ENCODE peak calls at places on chromosome 10, in ten cellular contexts. E, U, D, F, I, A, O, H, R and Z are unnamed samples.

GRCh38 chr10:117464176-117464575 is 78.4 kb upstream of the EMX2 start:
- DNase-seq in O (no peak), H (no peak), A (no peak), F (no peak), E (no peak), I (no peak), R (no peak), D (no peak), U (peak; percentile 32), Z (no peak)

GRCh38 chr10:38007551-38007950 is 2.9 kb upstream of the ZNF33A start:
- DNase-seq in I (no peak), U (no peak), O (no peak), F (no peak), E (no peak), R (no peak), D (no peak), H (no peak), A (no peak), Z (no peak)

GRCh38 chr10:31321396-31321941 is 2.5 kb downstream of the ZEB1 start:
- DNase-seq in D (peak; percentile 11), F (no peak), I (no peak), O (peak; percentile 7), R (no peak), A (no peak), U (no peak), E (peak; percentile 55), H (no peak), Z (no peak)

GRCh38 chr10:129940617-129941198 is 23.4 kb downstream of the EBF3 start:
- DNase-seq in F (no peak), D (no peak), E (no peak), U (no peak), I (peak; percentile 13), A (no peak), H (no peak), R (no peak), O (no peak), Z (no peak)

GRCh38 chr10:79936625-79937255 is 12.2 kb downstream of the SFTPD start:
- DNase-seq in U (no peak), H (no peak), F (no peak), R (no peak), E (no peak), D (no peak), O (no peak), A (no peak), I (no peak), Z (no peak)

GRCh38 chr10:23035569-23035968 is 59.8 kb upstream of the MSRB2 start:
- DNase-seq in H (no peak), D (peak; percentile 64), I (no peak), E (no peak), U (no peak), R (peak; percentile 33), A (no peak), F (no peak), O (no peak), Z (no peak)

GRCh38 chr10:14564268-14564744 is 210.4 kb downstream of the FAM107B start:
- DNase-seq in D (no peak), E (no peak), A (no peak), O (no peak), U (no peak), F (no peak), H (no peak), I (no peak), R (no peak), Z (no peak)

GRCh38 chr10:122333037-122333436 is 41.5 kb upstream of the PLEKHA1 start:
- DNase-seq in D (no peak), F (no peak), O (no peak), I (no peak), E (no peak), H (no peak), U (no peak), R (no peak), A (no peak), Z (no peak)

GRCh38 chr10:64086083-64086772 is 565.0 kb downstream of the REEP3 start:
- DNase-seq in D (no peak), E (no peak), O (no peak), U (no peak), I (no peak), H (no peak), R (no peak), A (no peak), F (no peak), Z (no peak)

GRCh38 chr10:5284311-5285057 is 80.3 kb upstream of the UCN3 start:
- DNase-seq in A (peak; percentile 16), H (no peak), E (peak; percentile 54), O (no peak), F (no peak), I (no peak), D (no peak), U (peak; percentile 24), R (peak; percentile 6), Z (peak; percentile 11)

DNA sequence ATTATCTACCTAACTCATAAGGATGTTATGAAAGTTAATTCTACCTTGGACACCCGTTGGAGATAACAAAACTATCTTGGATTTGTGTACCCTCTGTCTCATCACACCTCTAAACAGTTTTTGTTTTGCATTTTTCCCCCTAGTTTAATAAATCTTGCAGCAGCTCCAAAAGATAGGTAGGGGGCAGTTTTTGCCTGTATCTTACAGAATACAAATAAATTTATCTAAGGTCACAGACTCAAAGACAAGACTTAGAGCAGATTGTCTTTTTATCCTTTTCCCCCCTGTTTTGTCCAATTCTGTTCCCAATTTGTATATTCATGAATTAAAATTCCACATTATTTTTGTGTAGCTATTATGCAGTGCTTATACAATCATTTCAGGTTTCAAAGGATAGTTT is 5.0 kb upstream of the SORCS1 start:
- DNase-seq in F (no peak), H (no peak), O (no peak), I (no peak), E (no peak), A (no peak), D (peak; percentile 5), U (no peak), R (peak; percentile 2), Z (no peak)
- TF ChIP-seq CTCF in F (no peak), H (no peak), O (no peak), I (no peak), E (no peak), A (no peak), D (peak; percentile 24), U (no peak), R (peak; percentile 23), Z (no peak)

GRCh38 chr10:3433131-3433530 is 260.5 kb upstream of the PITRM1 start:
- DNase-seq in I (no peak), H (no peak), D (no peak), F (no peak), R (no peak), A (no peak), U (no peak), E (no peak), O (no peak), Z (no peak)

GRCh38 chr10:3430501-3430900 is 257.9 kb upstream of the PITRM1 start:
- DNase-seq in R (no peak), I (no peak), D (no peak), U (no peak), H (no peak), O (no peak), E (no peak), A (no peak), F (no peak), Z (no peak)

GRCh38 chr10:3429651-3430050 is 257.1 kb upstream of the PITRM1 start:
- DNase-seq in E (no peak), A (no peak), D (no peak), H (no peak), U (no peak), R (no peak), F (no peak), I (no peak), O (no peak), Z (no peak)

GRCh38 chr10:3433988-3434387 is 261.4 kb upstream of the PITRM1 start:
- DNase-seq in F (no peak), R (no peak), A (no peak), O (no peak), H (no peak), U (no peak), E (no peak), I (no peak), D (no peak), Z (no peak)

DNA sequence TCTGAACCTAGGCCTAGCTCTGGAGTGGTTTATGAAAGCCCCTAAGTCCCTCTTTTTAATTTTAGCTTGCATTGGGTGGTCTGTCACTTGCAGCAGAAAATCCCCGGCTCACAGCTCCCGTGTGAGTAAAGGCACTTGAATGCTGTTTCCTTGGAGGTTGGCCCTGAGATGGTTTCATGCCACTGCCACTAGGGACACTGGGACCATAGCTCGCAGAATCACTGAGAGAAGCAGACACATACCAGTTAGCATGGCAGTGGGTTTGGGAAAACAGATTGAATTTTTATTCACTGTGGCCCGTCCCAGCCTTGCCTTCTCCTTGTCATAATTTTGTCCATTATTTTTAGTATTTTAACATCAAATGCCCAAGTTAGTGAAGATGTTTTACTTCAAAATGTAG is 259.5 kb upstream of the PITRM1 start:
- DNase-seq in R (no peak), U (no peak), A (no peak), O (no peak), D (no peak), I (no peak), F (no peak), E (no peak), H (no peak), Z (no peak)
- TF ChIP-seq CTCF in R (no peak), U (no peak), A (no peak), O (no peak), D (no peak), I (no peak), F (no peak), E (no peak), H (no peak), Z (no peak)

GRCh38 chr10:28679941-28680752 is 2.8 kb downstream of the BAMBI start:
- DNase-seq in H (no peak), A (no peak), U (peak; percentile 27), E (no peak), D (peak; percentile 41), I (no peak), F (no peak), R (peak; percentile 50), O (no peak), Z (no peak)
- TF ChIP-seq CTCF in H (no peak), A (no peak), U (peak; percentile 47), E (no peak), D (peak; percentile 50), I (peak; percentile 56), F (peak; percentile 41), R (peak; percentile 40), O (peak; percentile 22), Z (no peak)

GRCh38 chr10:97333351-97333600 is 1.3 kb downstream of the FRAT2 start:
- DNase-seq in R (no peak), O (no peak), D (peak; percentile 62), A (no peak), E (no peak), U (no peak), F (no peak), H (no peak), I (no peak), Z (peak; percentile 50)

GRCh38 chr10:97334370-97335175 is at the start of gene FRAT2:
- DNase-seq in D (peak; percentile 95), H (peak; percentile 88), A (no peak), E (peak; percentile 86), I (peak; percentile 93), F (peak; percentile 92), R (peak; percentile 78), O (peak; percentile 94), U (peak; percentile 93), Z (peak; percentile 98)

GRCh38 chr10:97335188-97335619 is 675 bp upstream of the FRAT2 start:
- DNase-seq in H (no peak), A (no peak), F (peak; percentile 23), D (peak; percentile 72), I (no peak), R (no peak), O (peak; percentile 19), E (no peak), U (no peak), Z (no peak)

GRCh38 chr10:97332586-97333350 is 1.8 kb downstream of the FRAT2 start:
- DNase-seq in F (no peak), R (peak; percentile 75), O (peak; percentile 59), U (peak; percentile 78), I (no peak), E (no peak), A (no peak), H (peak; percentile 59), D (peak; percentile 62), Z (no peak)

GRCh38 chr10:97333601-97334369 is 744 bp downstream of the FRAT2 start:
- DNase-seq in R (peak; percentile 47), A (no peak), O (peak; percentile 61), I (peak; percentile 59), F (peak; percentile 52), H (peak; percentile 30), D (peak; percentile 61), E (no peak), U (peak; percentile 60), Z (peak; percentile 63)
- TF ChIP-seq CTCF in R (no peak), A (no peak), O (no peak), I (no peak), F (no peak), H (no peak), D (no peak), E (no peak), U (no peak), Z (no peak)